ENCODE peak calls at places on chromosomes 6 and 20, in six cellular contexts. R, X, Z, T, E and N are unnamed samples.

GRCh38 chr6:49001856-49002255 is 461.2 kb downstream of the MMUT start:
- DNase-seq in E (no peak), T (no peak), R (no peak), Z (peak; percentile 7), X (no peak), N (no peak)

GRCh38 chr6:112258636-112259336 is 4.4 kb upstream of the LAMA4 start:
- DNase-seq in Z (no peak), R (no peak), X (no peak), E (no peak), T (no peak), N (no peak)

GRCh38 chr6:140537211-140537610 is 1162.8 kb upstream of the CITED2 start:
- DNase-seq in X (no peak), E (no peak), Z (no peak), R (no peak), T (peak; percentile 12), N (no peak)

GRCh38 chr6:52725530-52726192 is 37.6 kb downstream of the GSTA2 start:
- DNase-seq in T (peak; percentile 20), Z (no peak), X (no peak), R (no peak), E (peak; percentile 3), N (no peak)

GRCh38 chr6:16354692-16355091 is 116.3 kb downstream of the GMPR start:
- DNase-seq in T (no peak), Z (no peak), X (no peak), E (no peak), R (no peak), N (no peak)

GRCh38 chr20:58073945-58074920 is 154.2 kb downstream of the ANKRD60 start:
- DNase-seq in X (no peak), Z (no peak), T (peak; percentile 92), R (peak; percentile 52), E (peak; percentile 75), N (no peak)

GRCh38 chr6:45677381-45677992 is 299.8 kb upstream of the SUPT3H start:
- DNase-seq in T (peak; percentile 40), E (peak; percentile 83), Z (peak; percentile 55), X (no peak), R (peak; percentile 59), N (no peak)

GRCh38 chr20:34390769-34391447 is 27.8 kb downstream of the ITCH start:
- DNase-seq in E (peak; percentile 83), R (peak; percentile 30), Z (no peak), T (peak; percentile 43), X (no peak), N (no peak)

GRCh38 chr6:100342830-100343229 is 121.9 kb downstream of the SIM1 start:
- DNase-seq in E (peak; percentile 66), R (no peak), T (peak; percentile 13), X (no peak), Z (no peak), N (no peak)

GRCh38 chr20:62025832-62026563 is 39.7 kb downstream of the TAF4 start:
- DNase-seq in E (peak; percentile 93), Z (no peak), T (peak; percentile 86), R (peak; percentile 65), X (no peak), N (no peak)

GRCh38 chr6:115887887-115888286 is 172.8 kb downstream of the FRK start:
- DNase-seq in Z (no peak), T (no peak), E (no peak), R (no peak), X (no peak), N (no peak)

GRCh38 chr6:105619971-105620741 is 217.3 kb upstream of the PREP start:
- DNase-seq in Z (no peak), R (no peak), E (no peak), T (peak; percentile 25), X (no peak), N (no peak)